ENCODE peak calls at places on chromosome 10, in four cellular contexts. K is T-helper 2 cell, O is KG1, T is left lobe of liver. J is an unnamed sample.

GRCh38 chr10:86956195-86956840 is 1.1 kb downstream of the MMRN2 start:
- DNase-seq in K (no peak), O (no peak), T (no peak), J (no peak)

GRCh38 chr10:8378198-8378983 is 323.9 kb downstream of the GATA3 start:
- DNase-seq in K (no peak), O (no peak), T (no peak), J (no peak)

GRCh38 chr10:113961261-113961938 is 82.3 kb upstream of the ADRB1 start:
- DNase-seq in K (peak), O (peak), T (no peak), J (no peak)

GRCh38 chr10:116637830-116638229 is 17.1 kb downstream of the PNLIPRP2 start:
- DNase-seq in K (no peak), O (no peak), T (no peak), J (no peak)

GRCh38 chr10:79409038-79410035 is 36.1 kb downstream of the ZCCHC24 start:
- DNase-seq in K (no peak), O (no peak), T (peak), J (no peak)

GRCh38 chr10:71974489-71975011 is 10.4 kb downstream of the CHST3 start:
- DNase-seq in K (no peak), O (no peak), T (no peak), J (peak)

GRCh38 chr10:70328987-70329386 is 45.2 kb upstream of the NPFFR1 start:
- DNase-seq in K (no peak), O (no peak), T (no peak), J (peak)

GRCh38 chr10:102628451-102628911 is 15.8 kb upstream of the TRIM8 start:
- DNase-seq in K (no peak), O (no peak), T (no peak), J (peak)

GRCh38 chr10:122113161-122113944 is 124.4 kb downstream of the TACC2 start:
- DNase-seq in K (no peak), O (no peak), T (peak), J (peak)

GRCh38 chr10:114694735-114695134 is 36.7 kb upstream of the ABLIM1 start:
- DNase-seq in K (no peak), O (no peak), T (peak), J (peak)

J was measured in LHCN-M2.